ENCODE peak calls at places on chromosomes 13 and 19, in four cellular contexts. F, J, X and N are unnamed samples.
A peak's percentile ranks its signal among the peaks of the same experiment; 100 is the strongest.

GRCh38 chr13:114001331-114002008 is 27.6 kb upstream of the C13orf46 start:
- DNase-seq in X (no peak), F (no peak), J (no peak), N (no peak)

GRCh38 chr19:53521373-53522202 is 16.4 kb upstream of the ZNF331 start:
- DNase-seq in F (no peak), X (no peak), J (no peak), N (no peak)

GRCh38 chr13:73462241-73462640 is 403.4 kb downstream of the KLF5 start:
- DNase-seq in J (no peak), F (no peak), X (no peak), N (no peak)

GRCh38 chr19:33374406-33374703 is 846 bp downstream of the CEBPG start:
- DNase-seq in F (no peak), J (no peak), X (peak; percentile 49), N (no peak)

GRCh38 chr19:6730153-6730804 is 7.1 kb downstream of the GPR108 start:
- DNase-seq in X (peak; percentile 96), F (peak; percentile 96), J (no peak), N (peak; percentile 94)

GRCh38 chr19:16624236-16624635 is 3.8 kb downstream of the MED26 start:
- DNase-seq in J (no peak), F (no peak), X (no peak), N (no peak)

GRCh38 chr13:48731957-48732569 is 78.3 kb downstream of the CYSLTR2 start:
- DNase-seq in J (no peak), X (peak; percentile 55), F (peak; percentile 11), N (peak; percentile 73)

GRCh38 chr13:27952931-27953670 is 16.0 kb downstream of the CDX2 start:
- DNase-seq in J (no peak), F (peak; percentile 15), X (no peak), N (peak; percentile 40)

GRCh38 chr19:33254245-33254824 is 28.7 kb upstream of the SLC7A10 start:
- DNase-seq in X (no peak), J (no peak), F (no peak), N (no peak)

GRCh38 chr13:51221674-51222509 is at the start of gene FAM124A:
- DNase-seq in X (peak; percentile 29), F (no peak), J (no peak), N (peak; percentile 61)

GRCh38 chr13:25455146-25455545 is 83.4 kb downstream of the ATP8A2 start:
- DNase-seq in F (no peak), X (no peak), J (no peak), N (no peak)

GRCh38 chr13:109998030-109998429 is 211.6 kb upstream of the IRS2 start:
- DNase-seq in F (no peak), X (no peak), J (no peak), N (no peak)

GRCh38 chr13:89057274-89057673 is 1386.1 kb downstream of the SLITRK5 start:
- DNase-seq in J (no peak), X (no peak), F (no peak), N (no peak)

GRCh38 chr19:29336425-29336824 is 123.5 kb upstream of the UQCRFS1 start:
- DNase-seq in F (no peak), X (no peak), J (no peak), N (no peak)

GRCh38 chr13:101127741-101128353 is 288.5 kb downstream of the NALCN start:
- DNase-seq in X (peak; percentile 37), J (no peak), F (peak; percentile 33), N (no peak)

GRCh38 chr13:111555268-111555633 is 234.8 kb downstream of the TEX29 start:
- DNase-seq in X (no peak), F (no peak), J (no peak), N (no peak)

GRCh38 chr13:51005566-51005965 is 96.0 kb downstream of the RNASEH2B start:
- DNase-seq in F (no peak), X (no peak), J (no peak), N (no peak)

GRCh38 chr19:43809762-43810696 is 7.8 kb upstream of the LYPD5 start:
- DNase-seq in F (peak; percentile 29), J (peak; percentile 24), X (peak; percentile 71), N (no peak)

GRCh38 chr19:38849746-38850230 is at the start of gene HNRNPL:
- DNase-seq in X (no peak), F (no peak), J (no peak), N (peak; percentile 99)

GRCh38 chr13:90545070-90545840 is 802.2 kb upstream of the MIR17HG start:
- DNase-seq in J (no peak), X (no peak), F (no peak), N (no peak)

GRCh38 chr19:6806488-6806887 is 34.0 kb downstream of the VAV1 start:
- DNase-seq in J (no peak), X (peak; percentile 60), F (no peak), N (no peak)

GRCh38 chr13:80054806-80055205 is 286.1 kb downstream of the SPRY2 start:
- DNase-seq in J (no peak), X (no peak), F (no peak), N (no peak)

GRCh38 chr13:60679131-60679530 is 282.1 kb downstream of the TDRD3 start:
- DNase-seq in J (no peak), F (no peak), X (no peak), N (no peak)

GRCh38 chr13:73368608-73369007 is 309.8 kb downstream of the KLF5 start:
- DNase-seq in F (no peak), J (no peak), X (no peak), N (no peak)

GRCh38 chr19:8528500-8528899 is 14.5 kb upstream of the ZNF414 start:
- DNase-seq in F (no peak), J (no peak), X (no peak), N (no peak)

GRCh38 chr19:49098795-49099194 is 13.5 kb downstream of the SNRNP70 start:
- DNase-seq in F (no peak), X (no peak), J (no peak), N (no peak)

GRCh38 chr19:648904-649733 is 9.4 kb downstream of the FGF22 start:
- DNase-seq in J (no peak), X (no peak), F (no peak), N (no peak)

GRCh38 chr19:52535831-52536800 is 8.6 kb downstream of the ZNF808 start:
- DNase-seq in F (no peak), J (peak; percentile 67), X (no peak), N (peak; percentile 97)

GRCh38 chr13:25406377-25406776 is 34.6 kb downstream of the ATP8A2 start:
- DNase-seq in J (no peak), F (peak; percentile 13), X (peak; percentile 38), N (peak; percentile 13)

GRCh38 chr13:73168993-73169401 is 110.2 kb downstream of the KLF5 start:
- DNase-seq in X (no peak), J (no peak), F (no peak), N (no peak)

DNA sequence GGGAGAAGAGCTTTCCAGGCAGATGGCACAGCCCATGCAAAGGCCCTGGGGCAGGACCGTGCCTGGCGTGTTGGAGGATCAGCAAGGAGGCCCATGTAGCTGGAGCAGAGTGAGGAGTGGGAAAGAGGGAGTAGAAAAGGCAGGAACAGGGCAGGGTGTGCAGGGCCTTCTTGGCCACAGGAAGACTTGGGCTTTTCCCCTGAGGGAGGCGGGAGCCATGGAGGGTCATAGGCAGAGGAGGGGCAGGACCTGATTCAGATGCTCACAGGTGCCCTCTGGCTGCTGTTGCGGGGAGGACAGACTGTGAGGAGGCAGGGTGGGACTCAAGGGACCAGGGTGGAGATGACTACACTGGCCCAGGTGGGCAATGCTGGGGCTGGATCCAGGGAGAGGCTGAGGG is 13.8 kb upstream of the PTPRS start:
- DNase-seq in F (peak; percentile 34), J (no peak), X (peak; percentile 39), N (peak; percentile 69)
- TF ChIP-seq ESRRA in F (no peak), J (no peak), X (no peak), N (no peak)

DNA sequence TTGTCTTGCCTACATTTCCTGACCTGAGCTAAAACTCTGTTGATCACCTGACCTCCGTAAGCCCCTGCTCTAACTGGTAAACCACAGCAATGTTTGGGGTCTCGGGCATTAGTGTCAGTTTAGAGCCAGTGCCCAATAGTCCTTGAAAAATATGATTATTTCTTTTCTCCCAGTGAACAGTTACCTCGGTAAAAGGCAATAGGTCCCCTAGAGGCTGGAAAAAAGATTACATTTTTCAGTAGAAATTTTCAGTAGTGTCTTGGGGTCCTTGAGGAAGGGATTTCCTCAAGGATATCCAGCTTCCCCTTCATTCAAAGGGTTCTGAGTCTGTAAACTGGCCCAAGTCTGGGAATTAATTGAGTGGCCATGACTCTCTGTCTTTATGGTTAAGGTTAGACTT is 177.5 kb downstream of the SLC7A1 start:
- DNase-seq in X (no peak), F (no peak), J (no peak), N (no peak)
- TF ChIP-seq ATF3 in X (no peak), F (no peak), J (no peak), N (no peak)

GRCh38 chr13:26695360-26695705 is 65.3 kb downstream of the GPR12 start:
- DNase-seq in X (no peak), F (no peak), J (no peak), N (no peak)
- TF ChIP-seq ESRRA in X (no peak), F (no peak), J (no peak), N (no peak)

DNA sequence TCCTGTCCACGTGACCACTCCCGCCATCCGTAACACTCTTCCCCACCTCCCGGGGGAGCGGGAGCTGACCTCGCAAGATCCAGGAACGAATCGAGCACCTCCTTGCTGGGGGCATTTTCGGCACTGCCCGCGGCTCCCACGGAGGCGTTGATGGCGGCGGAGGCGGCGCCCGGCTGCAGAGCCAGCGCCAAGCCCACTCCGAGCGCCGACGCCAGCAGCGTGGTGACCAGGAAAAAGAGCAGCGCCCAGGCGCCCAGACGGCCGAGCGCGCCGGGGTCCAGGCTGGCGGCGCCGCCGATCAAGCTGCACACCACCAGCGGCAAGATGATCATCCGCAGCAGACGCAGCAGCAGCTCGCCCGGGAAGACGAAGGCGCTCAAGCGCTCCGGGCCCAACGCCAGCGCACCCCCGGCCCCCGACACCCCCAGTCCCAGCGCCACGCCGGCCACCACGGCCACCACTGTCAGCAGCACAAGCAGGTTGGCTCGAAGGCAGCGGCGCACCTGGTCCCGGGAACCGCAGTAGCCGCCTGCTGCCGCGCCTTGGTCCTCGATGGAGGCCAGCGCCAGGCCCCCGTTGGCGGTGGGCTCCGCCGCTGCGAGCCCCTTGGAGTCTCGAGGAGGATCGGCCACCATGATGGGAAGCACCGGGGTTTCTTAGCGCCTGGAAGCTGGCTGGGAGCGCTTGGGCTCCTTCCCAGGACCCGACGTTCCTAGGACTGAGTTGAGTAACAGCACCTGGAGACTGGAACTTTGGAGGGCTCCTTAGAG is 878 bp downstream of the SLC1A5 start:
- DNase-seq in F (peak; percentile 54), J (no peak), X (peak; percentile 67), N (peak; percentile 53)
- TF ChIP-seq ATF3 in F (peak; percentile 6), J (no peak), X (no peak), N (no peak)